ENCODE peak calls at places on chromosomes 4 and X, in eight cellular contexts. C is iPS DF 6.9; F is CD8-positive, alpha-beta T cell; R is cardiac fibroblast; P is lung; H is transverse colon; X is AG10803; E is heart left ventricle. B is an unnamed sample.

GRCh38 chr4:33924239-33924638 is 2320.1 kb downstream of the ARAP2 start:
- DNase-seq in C (no peak), F (no peak), R (peak), P (no peak), H (no peak), X (peak), E (no peak), B (no peak)

GRCh38 chr4:3261411-3262207 is 12.7 kb downstream of the MSANTD1 start:
- DNase-seq in C (no peak), F (no peak), R (no peak), P (no peak), H (peak), X (no peak), E (peak), B (no peak)

GRCh38 chrX:24245201-24245600 is 68.7 kb downstream of the SUPT20HL2 start:
- DNase-seq in C (no peak), F (no peak), R (peak), P (no peak), H (no peak), X (peak), E (no peak), B (peak)

GRCh38 chr4:43682551-43682950 is 766.1 kb downstream of the KCTD8 start:
- DNase-seq in C (no peak), F (no peak), R (no peak), P (no peak), H (no peak), X (no peak), E (no peak), B (no peak)

GRCh38 chr4:54543088-54543795 is 114.5 kb upstream of the KIT start:
- DNase-seq in C (no peak), F (no peak), R (peak), P (no peak), H (no peak), X (peak), E (no peak), B (no peak)

GRCh38 chr4:24382381-24382780 is 202.0 kb downstream of the DHX15 start:
- DNase-seq in C (no peak), F (no peak), R (peak), P (no peak), H (no peak), X (no peak), E (no peak), B (no peak)

GRCh38 chr4:153529646-153530045 is 63.5 kb downstream of the TMEM131L start:
- DNase-seq in C (no peak), F (no peak), R (peak), P (no peak), H (no peak), X (peak), E (no peak), B (no peak)

GRCh38 chr4:104494822-104495559 is at the start of gene CXXC4:
- DNase-seq in C (no peak), F (peak), R (peak), P (peak), H (peak), X (peak), E (peak), B (peak)

GRCh38 chr4:101833455-101833854 is 42.9 kb downstream of the BANK1 start:
- DNase-seq in C (no peak), F (no peak), R (no peak), P (no peak), H (no peak), X (no peak), E (no peak), B (no peak)

GRCh38 chr4:79695848-79696247 is 287.8 kb upstream of the GK2 start:
- DNase-seq in C (no peak), F (no peak), R (no peak), P (no peak), H (no peak), X (no peak), E (no peak), B (no peak)

GRCh38 chrX:439236-439635 is 52.5 kb upstream of the PPP2R3B start:
- DNase-seq in C (no peak), F (no peak), R (no peak), P (no peak), H (no peak), X (no peak), E (no peak), B (no peak)

GRCh38 chrX:47579537-47579936 is 2.7 kb upstream of the TIMP1 start:
- DNase-seq in C (no peak), F (peak), R (peak), P (peak), H (no peak), X (peak), E (no peak), B (no peak)

GRCh38 chrX:55488268-55488558 is 1.4 kb downstream of the USP51 start:
- DNase-seq in C (no peak), F (no peak), R (no peak), P (no peak), H (no peak), X (no peak), E (no peak), B (no peak)

GRCh38 chr4:115844180-115844579 is 730.8 kb upstream of the NDST4 start:
- DNase-seq in C (no peak), F (no peak), R (no peak), P (no peak), H (no peak), X (no peak), E (no peak), B (no peak)

GRCh38 chrX:24241822-24242648 is 71.8 kb downstream of the SUPT20HL2 start:
- DNase-seq in C (no peak), F (no peak), R (peak), P (no peak), H (no peak), X (peak), E (peak), B (no peak)

GRCh38 chr4:72860766-72861165 is 208.8 kb downstream of the COX18 start:
- DNase-seq in C (no peak), F (no peak), R (no peak), P (no peak), H (no peak), X (no peak), E (no peak), B (no peak)

GRCh38 chr4:5870701-5871100 is 22.2 kb downstream of the CRMP1 start:
- DNase-seq in C (no peak), F (no peak), R (no peak), P (no peak), H (no peak), X (no peak), E (no peak), B (no peak)

GRCh38 chr4:149784018-149784417 is 31.6 kb downstream of the IQCM start:
- DNase-seq in C (no peak), F (no peak), R (peak), P (no peak), H (no peak), X (no peak), E (no peak), B (no peak)

GRCh38 chr4:153294631-153295030 is 49.9 kb upstream of the MND1 start:
- DNase-seq in C (no peak), F (no peak), R (no peak), P (no peak), H (no peak), X (peak), E (no peak), B (peak)

GRCh38 chr4:145679520-145679919 is 426 bp upstream of the C4orf51 start:
- DNase-seq in C (no peak), F (no peak), R (peak), P (peak), H (no peak), X (peak), E (peak), B (peak)

GRCh38 chr4:15913631-15913970 is 24.9 kb downstream of the FGFBP1 start:
- DNase-seq in C (no peak), F (no peak), R (peak), P (no peak), H (no peak), X (peak), E (no peak), B (peak)

GRCh38 chr4:145734051-145734450 is 54.1 kb downstream of the C4orf51 start:
- DNase-seq in C (no peak), F (no peak), R (no peak), P (no peak), H (no peak), X (no peak), E (no peak), B (no peak)

GRCh38 chr4:37450309-37450708 is 205.8 kb downstream of the NWD2 start:
- DNase-seq in C (no peak), F (no peak), R (no peak), P (no peak), H (no peak), X (no peak), E (no peak), B (no peak)

GRCh38 chr4:109730294-109731051 is 603 bp upstream of the PLA2G12A start:
- DNase-seq in C (no peak), F (no peak), R (peak), P (peak), H (peak), X (peak), E (peak), B (peak)

GRCh38 chr4:112170451-112170993 is 25.3 kb downstream of the FAM241A start:
- DNase-seq in C (no peak), F (no peak), R (peak), P (no peak), H (no peak), X (peak), E (no peak), B (peak)

GRCh38 chrX:154530286-154530685 is 14.3 kb upstream of the FAM3A start:
- DNase-seq in C (no peak), F (no peak), R (no peak), P (no peak), H (no peak), X (no peak), E (no peak), B (no peak)

GRCh38 chrX:43880439-43880838 is 1.8 kb downstream of the MAOB start:
- DNase-seq in C (no peak), F (no peak), R (no peak), P (no peak), H (no peak), X (no peak), E (no peak), B (peak)

GRCh38 chr4:32748498-32748897 is 2028.3 kb downstream of the PCDH7 start:
- DNase-seq in C (no peak), F (no peak), R (no peak), P (no peak), H (no peak), X (no peak), E (no peak), B (no peak)

GRCh38 chrX:17591741-17592110 is 145.6 kb upstream of the SCML1 start:
- DNase-seq in C (no peak), F (no peak), R (peak), P (no peak), H (no peak), X (peak), E (no peak), B (no peak)

GRCh38 chrX:108217877-108218276 is 126.3 kb downstream of the ATG4A start:
- DNase-seq in C (no peak), F (no peak), R (no peak), P (no peak), H (no peak), X (no peak), E (peak), B (no peak)

GRCh38 chr4:17174751-17175150 is 276.3 kb upstream of the LDB2 start:
- DNase-seq in C (no peak), F (no peak), R (no peak), P (no peak), H (no peak), X (no peak), E (no peak), B (no peak)

GRCh38 chrX:150765782-150766350 is 72.7 kb downstream of the MTMR1 start:
- DNase-seq in C (no peak), F (no peak), R (no peak), P (no peak), H (no peak), X (no peak), E (no peak), B (no peak)

GRCh38 chr4:152808670-152809069 is 28.9 kb downstream of the ARFIP1 start:
- DNase-seq in C (no peak), F (no peak), R (no peak), P (no peak), H (no peak), X (no peak), E (no peak), B (no peak)

GRCh38 chr4:102416765-102417164 is 71.5 kb upstream of the SLC39A8 start:
- DNase-seq in C (no peak), F (no peak), R (no peak), P (no peak), H (no peak), X (no peak), E (no peak), B (no peak)

GRCh38 chr4:74474345-74475099 is 29.6 kb downstream of the AREG start:
- DNase-seq in C (no peak), F (no peak), R (no peak), P (no peak), H (no peak), X (peak), E (no peak), B (no peak)

GRCh38 chr4:182752158-182752910 is 164.9 kb downstream of the DCTD start:
- DNase-seq in C (no peak), F (no peak), R (peak), P (no peak), H (no peak), X (peak), E (no peak), B (no peak)

GRCh38 chr4:21768349-21769310 is 179.9 kb downstream of the KCNIP4 start:
- DNase-seq in C (peak), F (no peak), R (peak), P (no peak), H (no peak), X (peak), E (no peak), B (no peak)

GRCh38 chr4:168751263-168752225 is 254.7 kb downstream of the PALLD start:
- DNase-seq in C (no peak), F (no peak), R (peak), P (no peak), H (no peak), X (peak), E (no peak), B (no peak)

GRCh38 chrX:9466115-9466495 is 1.2 kb downstream of the TBL1X start:
- DNase-seq in C (no peak), F (peak), R (peak), P (no peak), H (peak), X (peak), E (peak), B (peak)

DNA sequence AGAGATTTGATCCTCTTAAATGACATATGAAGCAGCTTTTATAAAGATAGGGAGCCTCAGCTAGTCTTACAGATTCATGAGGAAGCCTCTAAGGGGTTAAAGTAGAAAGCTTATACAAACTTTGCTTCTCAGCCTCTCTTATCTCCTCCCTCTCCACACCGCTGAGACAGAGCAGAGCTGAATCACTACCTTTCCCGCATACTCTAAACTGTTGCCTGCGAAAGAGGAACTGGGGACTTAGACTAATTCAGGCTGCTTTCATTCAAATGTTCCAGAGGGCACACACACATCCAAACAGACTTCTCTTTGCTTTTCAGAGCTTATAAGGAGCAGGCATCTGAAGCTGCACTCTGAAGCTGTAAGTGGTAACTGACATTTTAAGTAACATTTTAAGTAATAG is at the start of gene SERTM2:
- DNase-seq in C (no peak), F (no peak), R (peak), P (no peak), H (no peak), X (no peak), E (no peak), B (no peak)
- H3K4me3 ChIP-seq in C (no peak), F (no peak), R (no peak), P (no peak), H (no peak), X (no peak), E (no peak), B (no peak)

GRCh38 chr4:47705326-47705981 is 132.4 kb downstream of the CORIN start:
- DNase-seq in C (no peak), F (no peak), R (peak), P (no peak), H (no peak), X (peak), E (no peak), B (no peak)
- H3K4me3 ChIP-seq in C (no peak), F (no peak), R (no peak), P (no peak), H (no peak), X (no peak), E (peak), B (no peak)

DNA sequence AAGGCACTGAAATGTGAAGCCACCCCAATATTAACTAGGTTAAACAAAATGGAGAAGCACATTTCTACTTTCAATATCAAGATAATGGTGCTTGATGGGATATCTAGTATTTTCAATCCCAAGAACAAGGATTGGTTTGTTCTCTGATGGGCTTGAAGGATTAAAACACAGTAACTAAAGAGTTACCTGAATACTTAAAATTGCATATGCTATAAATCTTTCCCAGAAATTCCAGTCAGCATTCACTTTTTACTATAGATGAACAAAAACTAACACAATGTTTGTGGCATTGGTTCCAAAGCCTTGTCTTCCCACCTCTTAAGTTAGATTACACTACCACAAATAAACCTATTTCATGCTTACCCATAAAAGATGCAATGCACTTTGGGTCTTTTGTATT is 3.9 kb upstream of the PCDH10 start:
- DNase-seq in C (no peak), F (no peak), R (no peak), P (no peak), H (no peak), X (no peak), E (no peak), B (no peak)
- H3K4me3 ChIP-seq in C (no peak), F (no peak), R (no peak), P (no peak), H (no peak), X (no peak), E (no peak), B (no peak)

DNA sequence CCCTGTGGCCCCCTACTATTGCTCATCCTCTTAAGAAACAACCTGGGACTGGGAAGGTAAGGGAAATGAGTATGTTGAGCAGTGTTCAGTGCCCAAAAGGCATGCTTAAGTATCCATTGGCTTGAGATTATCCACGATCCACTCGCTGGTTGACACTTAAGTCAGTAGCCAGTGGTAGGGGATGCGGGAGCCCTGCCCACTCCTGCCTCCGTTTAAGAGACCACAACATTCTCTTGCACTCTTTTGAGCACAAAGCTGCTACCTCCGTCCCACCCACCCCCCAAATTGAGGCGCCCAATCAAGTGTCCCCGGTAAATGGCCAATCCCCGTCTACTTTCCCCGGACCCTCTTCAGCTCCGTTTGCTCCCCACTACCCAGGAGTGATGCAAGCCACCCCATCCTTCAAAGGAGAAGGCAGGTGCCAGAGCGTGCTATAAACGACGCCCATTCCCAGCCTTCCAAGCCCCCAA is 25.0 kb downstream of the UTP14A start:
- DNase-seq in C (no peak), F (no peak), R (peak), P (no peak), H (no peak), X (no peak), E (peak), B (no peak)
- H3K4me3 ChIP-seq in C (peak), F (peak), R (peak), P (no peak), H (peak), X (peak), E (peak), B (peak)

DNA sequence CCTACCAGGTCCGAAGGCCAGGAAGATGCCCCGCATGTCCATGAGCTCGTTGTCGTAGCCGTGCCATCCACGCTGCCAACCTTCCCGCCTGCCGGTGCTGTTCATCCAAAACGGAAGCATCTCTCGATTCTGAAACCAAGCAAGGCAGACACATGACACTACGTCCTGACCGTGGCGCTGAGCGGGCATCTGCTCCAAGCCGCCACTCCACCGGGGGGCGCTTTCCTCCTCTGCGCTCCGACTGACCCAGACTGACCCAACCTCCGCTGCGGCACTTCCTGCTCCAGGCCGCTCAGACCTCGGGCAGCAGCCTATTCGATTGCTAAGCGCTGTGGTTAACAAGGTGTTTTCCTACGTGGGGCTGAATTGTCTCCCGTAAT is 120.4 kb downstream of the ENPP6 start:
- DNase-seq in C (peak), F (peak), R (peak), P (peak), H (peak), X (peak), E (peak), B (no peak)
- H3K4me3 ChIP-seq in C (no peak), F (no peak), R (no peak), P (no peak), H (peak), X (peak), E (peak), B (no peak)

GRCh38 chr4:47135210-47135609 is 103.8 kb downstream of the GABRB1 start:
- DNase-seq in C (no peak), F (no peak), R (no peak), P (no peak), H (no peak), X (no peak), E (no peak), B (no peak)
- H3K4me3 ChIP-seq in C (no peak), F (no peak), R (no peak), P (no peak), H (no peak), X (no peak), E (no peak), B (no peak)

GRCh38 chr4:170794532-170794931 is 704.8 kb upstream of the AADAT start:
- DNase-seq in C (no peak), F (no peak), R (no peak), P (no peak), H (no peak), X (no peak), E (no peak), B (no peak)
- H3K4me3 ChIP-seq in C (no peak), F (no peak), R (no peak), P (no peak), H (no peak), X (no peak), E (no peak), B (no peak)

DNA sequence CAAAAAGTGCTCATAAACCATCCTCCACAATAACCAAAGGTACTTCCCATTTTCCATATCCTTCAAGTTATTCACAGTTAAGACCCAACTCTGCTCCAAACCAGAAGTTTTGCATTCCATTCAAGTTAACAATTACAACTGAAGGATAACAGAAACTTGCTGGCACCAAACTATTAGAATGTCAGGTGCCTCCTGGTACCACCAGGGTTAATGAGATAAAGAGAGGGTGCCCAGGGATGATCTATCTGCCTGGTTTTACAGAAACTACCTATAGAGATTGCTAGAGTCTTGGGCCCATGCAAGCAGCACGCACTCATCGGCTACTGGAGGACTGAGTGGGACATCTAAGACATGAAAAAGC is 114.6 kb downstream of the RBM47 start:
- DNase-seq in C (no peak), F (no peak), R (peak), P (no peak), H (no peak), X (no peak), E (no peak), B (peak)
- H3K4me3 ChIP-seq in C (no peak), F (no peak), R (no peak), P (no peak), H (peak), X (no peak), E (no peak), B (peak)

B was measured in PC-9.